ENCODE peak calls at places on chromosomes 6 and 20, in four cellular contexts. N is T-cell; C is WTC11; Q is effector memory CD8-positive, alpha-beta T cell. V is an unnamed sample.

GRCh38 chr20:35952480-35953410 is 1.6 kb downstream of the SCAND1 start:
- DNase-seq in N (no peak), C (no peak), Q (peak; percentile 5), V (no peak)

GRCh38 chr6:91476000-91476399 is 889.1 kb upstream of the MAP3K7 start:
- DNase-seq in N (no peak), C (no peak), Q (no peak), V (peak; percentile 29)

GRCh38 chr20:4883546-4883945 is 117.8 kb downstream of the SLC23A2 start:
- DNase-seq in C (no peak), Q (no peak), N (no peak), V (no peak)

GRCh38 chr6:4224082-4224978 is 89.0 kb upstream of the ECI2 start:
- DNase-seq in Q (no peak), C (no peak), N (no peak), V (no peak)

GRCh38 chr6:4412488-4412887 is 277.1 kb upstream of the ECI2 start:
- DNase-seq in Q (no peak), C (no peak), N (no peak), V (no peak)

GRCh38 chr6:57207141-57207540 is 15.0 kb downstream of the RAB23 start:
- DNase-seq in C (no peak), Q (no peak), N (no peak), V (no peak)

GRCh38 chr6:114049367-114049966 is 78.5 kb upstream of the HDAC2 start:
- DNase-seq in N (no peak), C (no peak), Q (no peak), V (no peak)

GRCh38 chr6:87820343-87820984 is 118.4 kb upstream of the AKIRIN2 start:
- DNase-seq in N (no peak), Q (no peak), C (no peak), V (no peak)

GRCh38 chr20:219290-220115 is 7.6 kb upstream of the DEFB129 start:
- DNase-seq in C (no peak), N (no peak), Q (no peak), V (peak; percentile 13)

V was measured in GDM1.